ENCODE peak calls at places on chromosomes 16 and 17, in six cellular contexts. One of them, this sample, is unnamed.

GRCh38 chr17:19703106-19703775 is 13.1 kb downstream of the SLC47A2 start:
- DNase-seq in cardiac fibroblast: no peak
- DNase-seq in adrenal gland: no peak
- DNase-seq in ascending aorta: no peak
- DNase-seq in omental fat pad: no peak
- DNase-seq in CD8-positive, alpha-beta T cell: no peak
- DNase-seq in this sample: peak; percentile 7

GRCh38 chr16:53852678-53853077 is 148.7 kb downstream of the FTO start:
- DNase-seq in CD8-positive, alpha-beta T cell: no peak
- DNase-seq in omental fat pad: no peak
- DNase-seq in ascending aorta: no peak
- DNase-seq in cardiac fibroblast: peak; percentile 45
- DNase-seq in adrenal gland: no peak
- DNase-seq in this sample: no peak

GRCh38 chr17:80859004-80859941 is 132.4 kb upstream of the CHMP6 start:
- DNase-seq in CD8-positive, alpha-beta T cell: no peak
- DNase-seq in cardiac fibroblast: peak; percentile 90
- DNase-seq in ascending aorta: peak; percentile 77
- DNase-seq in adrenal gland: peak; percentile 86
- DNase-seq in omental fat pad: peak; percentile 54
- DNase-seq in this sample: peak; percentile 88

GRCh38 chr16:13316008-13316407 is 414.6 kb downstream of the SHISA9 start:
- DNase-seq in omental fat pad: no peak
- DNase-seq in adrenal gland: peak; percentile 9
- DNase-seq in CD8-positive, alpha-beta T cell: no peak
- DNase-seq in ascending aorta: no peak
- DNase-seq in cardiac fibroblast: no peak
- DNase-seq in this sample: no peak

GRCh38 chr17:50051082-50051576 is 4.8 kb upstream of the ITGA3 start:
- DNase-seq in adrenal gland: peak; percentile 80
- DNase-seq in omental fat pad: no peak
- DNase-seq in CD8-positive, alpha-beta T cell: peak; percentile 31
- DNase-seq in ascending aorta: no peak
- DNase-seq in cardiac fibroblast: peak; percentile 89
- DNase-seq in this sample: peak; percentile 71

GRCh38 chr17:8243827-8244226 is 4.0 kb downstream of the CTC1 start:
- DNase-seq in cardiac fibroblast: no peak
- DNase-seq in CD8-positive, alpha-beta T cell: no peak
- DNase-seq in adrenal gland: no peak
- DNase-seq in omental fat pad: no peak
- DNase-seq in ascending aorta: no peak
- DNase-seq in this sample: no peak

GRCh38 chr16:50671644-50672260 is 9.4 kb downstream of the SNX20 start:
- DNase-seq in adrenal gland: peak; percentile 29
- DNase-seq in cardiac fibroblast: peak; percentile 52
- DNase-seq in CD8-positive, alpha-beta T cell: no peak
- DNase-seq in omental fat pad: no peak
- DNase-seq in ascending aorta: no peak
- DNase-seq in this sample: no peak

GRCh38 chr16:79651363-79651762 is 50.8 kb upstream of the MAF start:
- DNase-seq in ascending aorta: peak; percentile 82
- DNase-seq in CD8-positive, alpha-beta T cell: no peak
- DNase-seq in cardiac fibroblast: peak; percentile 75
- DNase-seq in omental fat pad: no peak
- DNase-seq in adrenal gland: peak; percentile 65
- DNase-seq in this sample: peak; percentile 82

GRCh38 chr17:6245301-6245810 is 175.2 kb downstream of the WSCD1 start:
- DNase-seq in cardiac fibroblast: no peak
- DNase-seq in adrenal gland: no peak
- DNase-seq in CD8-positive, alpha-beta T cell: no peak
- DNase-seq in ascending aorta: no peak
- DNase-seq in omental fat pad: no peak
- DNase-seq in this sample: no peak

GRCh38 chr17:41666336-41666680 is 22.4 kb upstream of the EIF1 start:
- DNase-seq in ascending aorta: peak; percentile 66
- DNase-seq in omental fat pad: no peak
- DNase-seq in cardiac fibroblast: peak; percentile 71
- DNase-seq in adrenal gland: peak; percentile 53
- DNase-seq in CD8-positive, alpha-beta T cell: peak; percentile 37
- DNase-seq in this sample: no peak

GRCh38 chr16:17827313-17827712 is 356.6 kb upstream of the XYLT1 start:
- DNase-seq in adrenal gland: no peak
- DNase-seq in CD8-positive, alpha-beta T cell: no peak
- DNase-seq in omental fat pad: no peak
- DNase-seq in cardiac fibroblast: peak; percentile 22
- DNase-seq in ascending aorta: no peak
- DNase-seq in this sample: no peak

GRCh38 chr17:18257747-18258355 is 687 bp downstream of the FLII start:
- DNase-seq in omental fat pad: peak; percentile 52
- DNase-seq in CD8-positive, alpha-beta T cell: peak; percentile 18
- DNase-seq in ascending aorta: peak; percentile 94
- DNase-seq in cardiac fibroblast: peak; percentile 76
- DNase-seq in adrenal gland: peak; percentile 94
- DNase-seq in this sample: peak; percentile 87

GRCh38 chr16:64742560-64742959 is 379.3 kb downstream of the CDH11 start:
- DNase-seq in omental fat pad: no peak
- DNase-seq in CD8-positive, alpha-beta T cell: no peak
- DNase-seq in adrenal gland: no peak
- DNase-seq in ascending aorta: no peak
- DNase-seq in cardiac fibroblast: no peak
- DNase-seq in this sample: no peak

GRCh38 chr17:71033336-71033735 is 864.0 kb downstream of the KCNJ2 start:
- DNase-seq in ascending aorta: no peak
- DNase-seq in cardiac fibroblast: no peak
- DNase-seq in CD8-positive, alpha-beta T cell: no peak
- DNase-seq in adrenal gland: no peak
- DNase-seq in omental fat pad: no peak
- DNase-seq in this sample: no peak

GRCh38 chr16:86978445-86979030 is 338.7 kb downstream of the C16orf95 start:
- DNase-seq in CD8-positive, alpha-beta T cell: no peak
- DNase-seq in cardiac fibroblast: no peak
- DNase-seq in adrenal gland: no peak
- DNase-seq in omental fat pad: no peak
- DNase-seq in ascending aorta: no peak
- DNase-seq in this sample: no peak
- TF ChIP-seq CTCF in CD8-positive, alpha-beta T cell: no peak
- TF ChIP-seq CTCF in cardiac fibroblast: no peak
- TF ChIP-seq CTCF in adrenal gland: no peak
- TF ChIP-seq CTCF in omental fat pad: no peak
- TF ChIP-seq CTCF in ascending aorta: no peak
- TF ChIP-seq CTCF in this sample: no peak

GRCh38 chr17:72604518-72604917 is 483.7 kb downstream of the SOX9 start:
- DNase-seq in ascending aorta: no peak
- DNase-seq in adrenal gland: no peak
- DNase-seq in cardiac fibroblast: no peak
- DNase-seq in omental fat pad: no peak
- DNase-seq in CD8-positive, alpha-beta T cell: no peak
- DNase-seq in this sample: no peak

GRCh38 chr17:72600934-72601333 is 480.1 kb downstream of the SOX9 start:
- DNase-seq in CD8-positive, alpha-beta T cell: no peak
- DNase-seq in cardiac fibroblast: peak; percentile 86
- DNase-seq in ascending aorta: no peak
- DNase-seq in adrenal gland: no peak
- DNase-seq in omental fat pad: no peak
- DNase-seq in this sample: no peak

GRCh38 chr17:72603346-72604242 is 482.8 kb downstream of the SOX9 start:
- DNase-seq in ascending aorta: no peak
- DNase-seq in CD8-positive, alpha-beta T cell: no peak
- DNase-seq in adrenal gland: no peak
- DNase-seq in omental fat pad: no peak
- DNase-seq in cardiac fibroblast: peak; percentile 93
- DNase-seq in this sample: no peak

GRCh38 chr17:72605543-72605942 is 484.7 kb downstream of the SOX9 start:
- DNase-seq in adrenal gland: no peak
- DNase-seq in ascending aorta: no peak
- DNase-seq in CD8-positive, alpha-beta T cell: no peak
- DNase-seq in omental fat pad: no peak
- DNase-seq in cardiac fibroblast: no peak
- DNase-seq in this sample: no peak

GRCh38 chr17:72602517-72603345 is 481.9 kb downstream of the SOX9 start:
- DNase-seq in ascending aorta: no peak
- DNase-seq in adrenal gland: no peak
- DNase-seq in omental fat pad: no peak
- DNase-seq in cardiac fibroblast: peak; percentile 92
- DNase-seq in CD8-positive, alpha-beta T cell: no peak
- DNase-seq in this sample: peak; percentile 58
- TF ChIP-seq CTCF in ascending aorta: no peak
- TF ChIP-seq CTCF in adrenal gland: no peak
- TF ChIP-seq CTCF in omental fat pad: no peak
- TF ChIP-seq CTCF in cardiac fibroblast: peak; percentile 56
- TF ChIP-seq CTCF in CD8-positive, alpha-beta T cell: no peak
- TF ChIP-seq CTCF in this sample: peak; percentile 41

DNA sequence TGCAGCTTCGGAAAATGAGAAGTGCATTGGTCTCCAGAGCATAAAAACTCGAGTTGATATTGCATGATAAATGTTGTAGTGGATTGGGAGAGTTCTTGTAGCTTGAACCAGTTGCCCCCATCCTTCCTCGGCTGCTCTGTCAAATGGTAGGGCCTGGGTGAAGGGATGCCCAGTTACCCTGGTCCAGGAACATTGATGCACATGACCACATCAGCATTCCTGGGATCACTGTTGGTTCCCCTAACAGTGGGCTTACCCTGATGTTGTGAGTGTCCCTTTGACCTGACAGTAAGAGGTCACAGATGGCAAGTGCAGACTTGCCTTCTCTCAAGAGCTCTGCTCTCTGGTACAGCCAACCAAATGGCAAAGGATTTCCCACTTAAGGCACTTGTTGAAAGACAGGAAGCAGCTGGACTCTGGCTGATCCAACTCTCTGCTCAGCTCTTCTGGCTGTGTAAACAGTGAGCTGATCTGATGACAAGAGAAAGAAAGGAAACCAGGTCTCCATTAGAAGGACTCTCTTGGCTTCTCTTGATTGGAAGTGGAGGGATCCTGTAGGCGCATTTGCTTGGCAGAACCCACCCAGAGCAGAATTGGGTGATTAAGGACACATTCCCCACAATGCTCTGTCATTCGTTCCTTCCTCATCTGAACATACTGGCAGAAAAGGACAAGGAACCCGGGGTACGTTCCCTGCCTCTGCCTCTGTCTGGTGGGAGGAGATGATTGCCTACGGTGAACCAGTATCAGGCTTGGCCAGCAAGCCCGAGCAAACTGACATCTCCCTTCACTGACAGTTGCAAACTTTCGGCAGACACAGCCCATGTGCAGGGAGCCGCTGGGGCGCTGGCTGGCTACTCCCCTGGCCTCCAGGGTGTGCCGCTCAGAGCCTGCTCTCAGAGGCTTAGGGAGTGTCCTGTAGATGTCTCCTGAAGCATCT is 29.3 kb downstream of the LDHD start:
- DNase-seq in cardiac fibroblast: peak; percentile 73
- DNase-seq in omental fat pad: no peak
- DNase-seq in adrenal gland: no peak
- DNase-seq in CD8-positive, alpha-beta T cell: no peak
- DNase-seq in ascending aorta: no peak
- DNase-seq in this sample: peak; percentile 89
- TF ChIP-seq CTCF in cardiac fibroblast: no peak
- TF ChIP-seq CTCF in omental fat pad: no peak
- TF ChIP-seq CTCF in adrenal gland: no peak
- TF ChIP-seq CTCF in CD8-positive, alpha-beta T cell: no peak
- TF ChIP-seq CTCF in ascending aorta: no peak
- TF ChIP-seq CTCF in this sample: peak; percentile 6

GRCh38 chr17:75654176-75654575 is 12.8 kb downstream of the RECQL5 start:
- DNase-seq in omental fat pad: no peak
- DNase-seq in cardiac fibroblast: peak; percentile 9
- DNase-seq in adrenal gland: no peak
- DNase-seq in CD8-positive, alpha-beta T cell: no peak
- DNase-seq in ascending aorta: no peak
- DNase-seq in this sample: peak; percentile 15
- TF ChIP-seq CTCF in omental fat pad: no peak
- TF ChIP-seq CTCF in cardiac fibroblast: no peak
- TF ChIP-seq CTCF in adrenal gland: no peak
- TF ChIP-seq CTCF in CD8-positive, alpha-beta T cell: no peak
- TF ChIP-seq CTCF in ascending aorta: no peak
- TF ChIP-seq CTCF in this sample: no peak

GRCh38 chr17:39079836-39080235 is 71.6 kb downstream of the PLXDC1 start:
- DNase-seq in cardiac fibroblast: no peak
- DNase-seq in omental fat pad: no peak
- DNase-seq in adrenal gland: no peak
- DNase-seq in ascending aorta: no peak
- DNase-seq in CD8-positive, alpha-beta T cell: no peak
- DNase-seq in this sample: no peak

GRCh38 chr17:39080416-39081179 is 70.8 kb downstream of the PLXDC1 start:
- DNase-seq in CD8-positive, alpha-beta T cell: no peak
- DNase-seq in omental fat pad: no peak
- DNase-seq in cardiac fibroblast: peak; percentile 71
- DNase-seq in ascending aorta: no peak
- DNase-seq in adrenal gland: peak; percentile 49
- DNase-seq in this sample: peak; percentile 56

GRCh38 chr17:39073916-39074315 is 77.5 kb downstream of the PLXDC1 start:
- DNase-seq in adrenal gland: no peak
- DNase-seq in omental fat pad: no peak
- DNase-seq in CD8-positive, alpha-beta T cell: no peak
- DNase-seq in ascending aorta: no peak
- DNase-seq in cardiac fibroblast: no peak
- DNase-seq in this sample: no peak

GRCh38 chr17:39077252-39077651 is 74.2 kb downstream of the PLXDC1 start:
- DNase-seq in adrenal gland: no peak
- DNase-seq in cardiac fibroblast: no peak
- DNase-seq in CD8-positive, alpha-beta T cell: no peak
- DNase-seq in ascending aorta: no peak
- DNase-seq in omental fat pad: no peak
- DNase-seq in this sample: no peak

DNA sequence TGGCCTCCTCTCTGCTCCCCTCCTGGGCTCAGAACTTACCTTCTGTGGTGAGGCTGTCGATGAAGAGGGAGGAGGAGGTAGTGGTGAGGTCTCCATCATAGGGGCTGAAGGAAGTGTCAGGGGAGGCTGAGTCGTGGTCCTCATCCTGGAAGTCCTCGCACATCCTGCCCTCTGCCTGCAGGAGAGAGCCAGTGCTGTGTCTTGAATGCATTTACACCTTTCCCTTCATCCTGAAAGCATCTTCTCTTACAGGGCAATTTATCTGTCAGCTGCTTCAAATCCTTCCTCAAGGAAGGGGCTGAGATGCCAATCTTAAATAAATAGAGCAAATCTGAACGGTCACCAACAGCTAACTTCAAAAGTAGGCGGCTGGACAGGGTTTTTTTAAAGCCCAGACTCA is 73.6 kb downstream of the PLXDC1 start:
- DNase-seq in CD8-positive, alpha-beta T cell: no peak
- DNase-seq in cardiac fibroblast: no peak
- DNase-seq in adrenal gland: no peak
- DNase-seq in omental fat pad: no peak
- DNase-seq in ascending aorta: no peak
- DNase-seq in this sample: no peak
- TF ChIP-seq CTCF in CD8-positive, alpha-beta T cell: no peak
- TF ChIP-seq CTCF in cardiac fibroblast: peak; percentile 4
- TF ChIP-seq CTCF in adrenal gland: no peak
- TF ChIP-seq CTCF in omental fat pad: no peak
- TF ChIP-seq CTCF in ascending aorta: no peak
- TF ChIP-seq CTCF in this sample: no peak

GRCh38 chr17:42744806-42745617 is at the start of gene EZH1:
- DNase-seq in omental fat pad: peak; percentile 61
- DNase-seq in ascending aorta: peak; percentile 93
- DNase-seq in adrenal gland: peak; percentile 92
- DNase-seq in CD8-positive, alpha-beta T cell: peak; percentile 90
- DNase-seq in cardiac fibroblast: peak; percentile 91
- DNase-seq in this sample: peak; percentile 95
- TF ChIP-seq CTCF in omental fat pad: no peak
- TF ChIP-seq CTCF in ascending aorta: no peak
- TF ChIP-seq CTCF in adrenal gland: no peak
- TF ChIP-seq CTCF in CD8-positive, alpha-beta T cell: no peak
- TF ChIP-seq CTCF in cardiac fibroblast: no peak
- TF ChIP-seq CTCF in this sample: no peak

GRCh38 chr16:67013823-67014640 is 14.9 kb upstream of the CBFB start:
- DNase-seq in CD8-positive, alpha-beta T cell: peak; percentile 50
- DNase-seq in adrenal gland: peak; percentile 79
- DNase-seq in cardiac fibroblast: peak; percentile 64
- DNase-seq in ascending aorta: peak; percentile 91
- DNase-seq in omental fat pad: peak; percentile 40
- DNase-seq in this sample: peak; percentile 78
- TF ChIP-seq CTCF in CD8-positive, alpha-beta T cell: no peak
- TF ChIP-seq CTCF in adrenal gland: peak; percentile 40
- TF ChIP-seq CTCF in cardiac fibroblast: no peak
- TF ChIP-seq CTCF in ascending aorta: peak; percentile 11
- TF ChIP-seq CTCF in omental fat pad: no peak
- TF ChIP-seq CTCF in this sample: no peak

This sample was measured in cardiac muscle cell.